ENCODE peak calls at places on chromosome X, in five cellular contexts. Z, R, L, G and B are unnamed samples.

GRCh38 chrX:7059214-7059838 is 88.2 kb upstream of the STS start:
- DNase-seq in Z (no peak), R (no peak), L (no peak), G (no peak), B (no peak)

GRCh38 chrX:9189286-9189685 is 155.4 kb upstream of the FAM9B start:
- DNase-seq in Z (no peak), R (no peak), L (no peak), G (no peak), B (peak)

GRCh38 chrX:17635231-17635630 is 102.1 kb upstream of the SCML1 start:
- DNase-seq in Z (peak), R (peak), L (peak), G (no peak), B (no peak)

GRCh38 chrX:130741151-130741550 is 161.9 kb downstream of the ENOX2 start:
- DNase-seq in Z (no peak), R (no peak), L (no peak), G (peak), B (no peak)

GRCh38 chrX:52346462-52347165 is 22.2 kb upstream of the XAGE2 start:
- DNase-seq in Z (no peak), R (no peak), L (peak), G (peak), B (no peak)

GRCh38 chrX:103864886-103865534 is 33.0 kb upstream of the RAB9B start:
- DNase-seq in Z (no peak), R (no peak), L (peak), G (no peak), B (peak)

GRCh38 chrX:11754958-11755645 is 2.9 kb upstream of the MSL3 start:
- DNase-seq in Z (no peak), R (no peak), L (no peak), G (no peak), B (no peak)

GRCh38 chrX:115233497-115234219 is at the start of gene LRCH2:
- DNase-seq in Z (peak), R (no peak), L (peak), G (no peak), B (peak)

GRCh38 chrX:63784902-63785692 is at the start of gene ARHGEF9:
- DNase-seq in Z (peak), R (peak), L (no peak), G (no peak), B (peak)

GRCh38 chrX:153433161-153433680 is 12.6 kb downstream of the TREX2 start:
- DNase-seq in Z (no peak), R (no peak), L (no peak), G (no peak), B (no peak)

GRCh38 chrX:119223784-119224183 is 12.3 kb upstream of the PGRMC1 start:
- DNase-seq in Z (no peak), R (no peak), L (no peak), G (no peak), B (no peak)

GRCh38 chrX:50799531-50799961 is 14.4 kb downstream of the SHROOM4 start:
- DNase-seq in Z (no peak), R (no peak), L (peak), G (peak), B (peak)

GRCh38 chrX:118702741-118703140 is 24.7 kb upstream of the IL13RA1 start:
- DNase-seq in Z (no peak), R (no peak), L (peak), G (no peak), B (peak)

GRCh38 chrX:9416562-9417319 is 48.1 kb upstream of the TBL1X start:
- DNase-seq in Z (no peak), R (no peak), L (peak), G (peak), B (peak)

GRCh38 chrX:134999469-134999868 is 8.7 kb downstream of the SMIM10 start:
- DNase-seq in Z (no peak), R (no peak), L (peak), G (no peak), B (peak)

GRCh38 chrX:64975491-64975890 is 759 bp downstream of the ZC4H2 start:
- DNase-seq in Z (peak), R (no peak), L (no peak), G (no peak), B (peak)

GRCh38 chrX:65601530-65602281 is 65.7 kb upstream of the MSN start:
- DNase-seq in Z (no peak), R (no peak), L (peak), G (no peak), B (peak)

GRCh38 chrX:106286053-106286650 is 118.0 kb downstream of the PWWP3B start:
- DNase-seq in Z (no peak), R (no peak), L (no peak), G (peak), B (peak)

GRCh38 chrX:102627640-102628039 is 23.6 kb upstream of the GPRASP1 start:
- DNase-seq in Z (no peak), R (no peak), L (no peak), G (no peak), B (no peak)

GRCh38 chrX:148389629-148390028 is 110.8 kb upstream of the AFF2 start:
- DNase-seq in Z (no peak), R (no peak), L (no peak), G (no peak), B (no peak)

DNA sequence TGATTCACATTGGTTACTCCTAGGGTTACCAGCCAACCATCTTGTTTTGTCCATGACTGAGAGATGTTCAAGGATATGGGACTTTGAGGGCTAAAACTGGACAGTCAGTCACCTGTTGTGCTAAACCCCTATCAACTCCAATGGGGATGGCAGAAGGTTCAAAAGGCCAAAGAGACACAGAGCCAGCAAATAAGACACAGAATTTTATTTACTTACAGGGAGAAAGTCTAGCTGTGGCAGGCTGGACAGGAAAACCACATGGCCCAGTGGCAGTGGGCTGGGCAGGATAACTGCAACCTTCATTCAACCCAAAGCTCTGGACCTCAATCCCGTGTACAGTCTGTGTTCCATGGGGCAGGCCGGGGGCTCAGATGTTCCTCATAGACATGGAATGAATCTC is 326.7 kb upstream of the RPS6KA3 start:
- DNase-seq in Z (no peak), R (no peak), L (no peak), G (no peak), B (no peak)
- H4K91ac ChIP-seq in Z (no peak), R (no peak), L (no peak), G (peak), B (no peak)

DNA sequence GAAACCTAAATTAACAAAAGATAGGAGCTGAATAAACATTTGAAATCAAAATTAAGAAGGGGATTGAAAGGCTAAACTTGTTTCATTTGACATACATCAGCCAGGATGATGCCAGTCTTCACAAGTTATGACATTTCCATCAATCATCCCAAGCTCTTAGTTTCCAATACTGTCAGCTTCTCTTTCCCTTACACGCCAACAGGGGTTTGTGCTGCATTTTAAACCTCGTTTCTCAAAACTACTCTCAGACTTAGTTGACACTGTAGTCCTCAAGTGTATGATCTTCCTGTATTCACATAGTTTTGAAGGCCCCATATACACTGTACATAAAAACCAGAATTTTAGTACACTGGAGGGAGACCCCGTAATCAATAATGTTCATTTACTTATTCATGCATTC is 840 bp upstream of the P2RY10 start:
- DNase-seq in Z (no peak), R (no peak), L (no peak), G (no peak), B (no peak)
- H3K4me3 ChIP-seq in Z (no peak), R (no peak), L (no peak), G (no peak), B (no peak)

GRCh38 chrX:107566603-107567262 is 61.6 kb upstream of the PRPS1 start:
- DNase-seq in Z (no peak), R (no peak), L (peak), G (no peak), B (peak)

GRCh38 chrX:107565916-107566602 is 62.3 kb upstream of the PRPS1 start:
- DNase-seq in Z (peak), R (no peak), L (peak), G (no peak), B (peak)

GRCh38 chrX:107567370-107567769 is 60.9 kb upstream of the PRPS1 start:
- DNase-seq in Z (no peak), R (no peak), L (no peak), G (no peak), B (no peak)

GRCh38 chrX:107563851-107564250 is 64.5 kb upstream of the PRPS1 start:
- DNase-seq in Z (no peak), R (no peak), L (no peak), G (no peak), B (no peak)

DNA sequence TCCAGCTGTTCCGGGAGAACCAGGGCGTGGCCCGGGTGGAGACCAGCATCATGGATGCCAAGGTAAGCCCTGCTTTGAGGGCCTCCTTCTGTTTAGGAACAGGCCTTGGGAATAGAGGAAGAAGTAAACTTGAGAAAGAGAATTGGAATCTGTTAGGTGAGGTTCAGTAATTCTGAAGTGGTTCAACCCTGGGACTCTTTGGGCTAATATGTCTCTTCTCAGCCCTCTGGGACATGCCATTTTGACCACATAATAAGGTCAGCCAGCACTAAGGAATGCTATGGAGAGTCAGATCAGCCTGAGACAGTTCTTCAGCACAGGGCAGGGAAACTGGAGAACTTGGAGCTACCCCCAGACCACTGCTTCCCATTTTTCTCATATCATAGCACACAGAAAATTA is 63.3 kb upstream of the PRPS1 start:
- DNase-seq in Z (no peak), R (no peak), L (no peak), G (peak), B (no peak)
- H4K91ac ChIP-seq in Z (no peak), R (no peak), L (peak), G (peak), B (no peak)

GRCh38 chrX:108173874-108174273 is 82.3 kb downstream of the ATG4A start:
- DNase-seq in Z (no peak), R (no peak), L (no peak), G (no peak), B (no peak)

GRCh38 chrX:108169768-108170167 is 78.2 kb downstream of the ATG4A start:
- DNase-seq in Z (no peak), R (no peak), L (no peak), G (no peak), B (no peak)

GRCh38 chrX:108167211-108167872 is 75.8 kb downstream of the ATG4A start:
- DNase-seq in Z (no peak), R (no peak), L (peak), G (no peak), B (peak)

GRCh38 chrX:108168961-108169740 is 77.6 kb downstream of the ATG4A start:
- DNase-seq in Z (no peak), R (no peak), L (no peak), G (no peak), B (no peak)

DNA sequence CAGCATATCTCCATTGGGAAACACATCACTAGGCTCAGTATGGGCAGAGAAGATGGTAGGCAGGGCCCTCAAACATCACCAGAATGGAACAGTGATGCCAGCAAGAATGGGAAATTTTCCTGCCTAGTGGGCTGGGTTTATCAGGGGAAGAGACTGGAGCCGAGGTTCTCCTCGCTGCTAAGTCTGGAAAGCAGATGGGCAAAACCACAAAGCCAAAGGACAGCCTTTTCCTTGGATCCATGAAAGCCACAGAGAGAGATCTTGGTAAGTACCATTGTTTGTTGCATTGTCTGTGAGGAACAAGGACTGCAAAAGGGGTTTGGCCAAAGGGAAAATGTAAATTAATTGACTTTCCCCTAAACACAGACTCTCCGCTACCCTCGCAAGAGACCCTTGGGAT is 80.1 kb downstream of the ATG4A start:
- DNase-seq in Z (no peak), R (no peak), L (no peak), G (no peak), B (no peak)
- H3K4me3 ChIP-seq in Z (no peak), R (no peak), L (no peak), G (no peak), B (no peak)

GRCh38 chrX:973010-973409 is 239.4 kb downstream of the CRLF2 start:
- DNase-seq in Z (no peak), R (no peak), L (no peak), G (no peak), B (no peak)
- H4K91ac ChIP-seq in Z (no peak), R (no peak), L (no peak), G (no peak), B (no peak)

DNA sequence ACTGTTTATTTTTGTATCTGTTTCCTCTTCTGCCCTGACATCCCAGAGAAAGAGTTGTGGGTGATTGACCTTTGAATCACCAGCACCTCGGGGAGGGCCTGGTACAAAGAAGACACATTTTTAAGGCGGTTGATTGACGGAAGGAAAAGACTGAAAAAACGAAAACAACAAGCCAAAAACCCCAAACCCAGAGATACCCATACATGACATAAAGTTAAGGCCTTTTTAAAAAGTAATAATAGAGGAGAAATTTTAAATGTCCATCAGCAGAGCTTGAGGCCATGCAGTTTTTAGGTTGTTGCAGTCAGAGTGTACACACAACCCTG is 110.0 kb downstream of the GNL3L start:
- DNase-seq in Z (no peak), R (no peak), L (no peak), G (no peak), B (no peak)
- H3K4me3 ChIP-seq in Z (peak), R (peak), L (peak), G (no peak), B (peak)

GRCh38 chrX:41336447-41336846 is 2.5 kb downstream of the DDX3X start:
- DNase-seq in Z (no peak), R (no peak), L (no peak), G (no peak), B (no peak)

GRCh38 chrX:41333994-41334865 is at the start of gene DDX3X:
- DNase-seq in Z (peak), R (no peak), L (peak), G (peak), B (peak)

GRCh38 chrX:41335590-41336331 is 1.8 kb downstream of the DDX3X start:
- DNase-seq in Z (no peak), R (no peak), L (peak), G (no peak), B (no peak)

GRCh38 chrX:41333744-41333993 is 293 bp upstream of the DDX3X start:
- DNase-seq in Z (peak), R (no peak), L (peak), G (peak), B (peak)

DNA sequence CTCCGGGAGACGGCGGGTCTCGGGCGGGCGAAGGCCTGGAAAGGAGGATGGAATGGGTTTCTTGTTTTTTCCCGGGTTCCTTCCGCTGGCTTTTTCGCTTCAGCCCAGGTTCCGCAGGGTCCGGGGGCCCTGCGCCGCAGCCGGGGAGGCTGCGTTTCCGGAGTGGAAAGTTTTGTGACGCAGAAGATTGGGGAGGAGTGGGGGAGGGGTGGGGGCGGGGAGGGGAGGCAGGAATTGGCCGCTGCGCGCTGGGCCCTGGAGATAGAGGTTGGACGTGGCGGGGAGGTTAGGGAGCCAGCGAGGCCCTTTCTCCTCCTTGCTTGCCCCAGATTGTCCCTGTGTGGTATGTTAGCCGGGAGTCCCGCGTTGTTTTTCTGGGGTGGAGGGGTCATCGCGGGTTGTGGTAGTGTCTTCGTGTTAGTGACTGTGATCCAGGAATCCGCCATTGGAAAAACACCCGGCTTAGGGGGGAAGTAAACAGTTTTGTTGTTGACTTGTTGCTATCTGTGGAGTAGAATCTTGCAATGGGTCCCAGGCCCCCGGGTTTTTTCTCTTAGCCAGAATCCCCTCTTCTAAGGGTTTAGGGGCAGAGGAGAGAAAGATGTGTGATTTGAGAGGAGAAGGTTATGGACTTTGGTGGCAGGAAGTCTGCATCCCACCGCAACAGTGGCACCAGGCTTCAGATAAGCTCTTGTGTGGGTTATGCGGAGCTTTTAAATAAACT is 1.1 kb downstream of the DDX3X start:
- DNase-seq in Z (no peak), R (no peak), L (peak), G (no peak), B (peak)
- H4K91ac ChIP-seq in Z (no peak), R (peak), L (peak), G (peak), B (peak)

GRCh38 chrX:133602881-133603280 is 187.6 kb upstream of the GPC4 start:
- DNase-seq in Z (no peak), R (no peak), L (no peak), G (no peak), B (no peak)

GRCh38 chrX:133606990-133607389 is 191.7 kb upstream of the GPC4 start:
- DNase-seq in Z (no peak), R (no peak), L (no peak), G (no peak), B (no peak)

GRCh38 chrX:133600536-133600935 is 185.2 kb upstream of the GPC4 start:
- DNase-seq in Z (no peak), R (no peak), L (no peak), G (no peak), B (no peak)

GRCh38 chrX:133598596-133599334 is 183.5 kb upstream of the GPC4 start:
- DNase-seq in Z (no peak), R (no peak), L (no peak), G (no peak), B (no peak)

DNA sequence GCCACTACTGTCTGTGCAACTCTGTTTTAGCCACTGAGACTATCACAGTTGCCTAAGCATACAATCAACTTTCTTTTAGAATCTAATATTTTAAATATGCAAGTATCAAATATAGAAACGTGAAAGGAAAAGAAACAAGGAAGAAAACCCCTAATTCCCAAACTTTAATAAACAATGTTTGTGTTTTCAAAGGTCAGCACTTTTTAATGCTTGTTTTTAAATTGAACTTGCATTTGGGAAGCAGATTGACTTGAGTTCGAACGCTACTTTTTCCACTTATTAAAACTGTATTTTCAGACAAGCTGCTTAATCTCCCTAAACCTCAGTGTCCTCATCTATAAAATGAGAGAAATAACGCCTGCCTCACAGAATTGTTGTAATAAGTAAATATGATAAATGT is 185.8 kb upstream of the GPC4 start:
- DNase-seq in Z (no peak), R (no peak), L (no peak), G (no peak), B (no peak)
- H3K4me3 ChIP-seq in Z (no peak), R (no peak), L (no peak), G (no peak), B (no peak)

GRCh38 chrX:40853816-40854123 is 118.4 kb upstream of the MED14 start:
- DNase-seq in Z (no peak), R (no peak), L (no peak), G (no peak), B (no peak)

GRCh38 chrX:40855411-40855810 is 120.1 kb upstream of the MED14 start:
- DNase-seq in Z (no peak), R (no peak), L (no peak), G (no peak), B (no peak)

GRCh38 chrX:40854242-40854641 is 118.9 kb upstream of the MED14 start:
- DNase-seq in Z (no peak), R (no peak), L (no peak), G (no peak), B (no peak)

GRCh38 chrX:40853004-40853815 is 117.9 kb upstream of the MED14 start:
- DNase-seq in Z (no peak), R (no peak), L (no peak), G (no peak), B (no peak)

DNA sequence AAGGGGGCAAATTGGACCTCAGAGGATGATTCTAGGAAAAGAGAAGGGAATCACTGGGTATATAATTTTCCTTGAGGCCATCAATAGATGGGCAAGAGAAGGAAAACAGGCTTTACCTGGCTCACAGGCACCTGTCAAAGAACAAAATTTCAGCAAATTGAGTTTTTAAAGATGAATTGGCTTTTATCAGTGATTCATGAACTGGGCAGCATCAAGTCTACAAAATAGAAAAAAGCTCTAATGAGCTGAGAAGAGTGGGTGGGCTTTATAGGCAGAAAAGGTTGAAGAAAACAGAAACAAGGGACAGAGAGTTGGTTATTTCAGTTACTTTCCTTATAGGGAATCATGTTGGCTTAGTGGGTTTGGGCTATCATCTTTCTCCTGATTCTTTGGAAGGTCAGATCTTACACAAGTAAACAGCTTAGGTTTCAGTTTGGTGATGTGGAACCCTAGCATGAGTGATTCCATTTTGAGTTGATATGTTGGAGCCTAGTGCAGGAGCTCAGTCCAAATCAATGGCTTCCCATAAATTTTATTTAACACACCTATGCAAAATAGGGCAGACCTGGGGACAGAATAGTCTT is 120.7 kb upstream of the MED14 start:
- DNase-seq in Z (no peak), R (no peak), L (no peak), G (no peak), B (no peak)
- H4K91ac ChIP-seq in Z (no peak), R (no peak), L (no peak), G (no peak), B (no peak)